ENCODE peak calls at places on chromosomes 3 and 15, in seven cellular contexts. E, P, T, Z, R, G and S are unnamed samples.

GRCh38 chr3:57060089-57060829 is at the start of gene SPATA12:
- DNase-seq in T (peak), P (peak), E (peak), G (peak), R (peak), Z (peak), S (peak)

GRCh38 chr3:111808439-111808838 is 50.6 kb upstream of the PHLDB2 start:
- DNase-seq in G (no peak), Z (peak), E (no peak), P (no peak), T (no peak), R (no peak), S (no peak)

GRCh38 chr15:36330598-36330997 is 248.8 kb upstream of the CDIN1 start:
- DNase-seq in T (no peak), E (no peak), P (no peak), G (no peak), Z (no peak), R (no peak), S (no peak)

GRCh38 chr3:164018500-164018899 is 1059.8 kb downstream of the SI start:
- DNase-seq in Z (no peak), E (no peak), R (no peak), T (no peak), G (no peak), P (no peak), S (no peak)

GRCh38 chr15:73887481-73887880 is 14.1 kb downstream of the TBC1D21 start:
- DNase-seq in T (peak), P (no peak), E (no peak), R (no peak), Z (no peak), G (no peak), S (no peak)

GRCh38 chr3:78978037-78978436 is 789.8 kb downstream of the ROBO1 start:
- DNase-seq in G (no peak), R (no peak), P (no peak), Z (peak), T (no peak), E (no peak), S (no peak)

GRCh38 chr15:98131924-98132323 is 171.4 kb downstream of the ARRDC4 start:
- DNase-seq in P (no peak), Z (no peak), G (no peak), R (no peak), E (no peak), T (no peak), S (no peak)

GRCh38 chr3:152291238-152291637 is 22.5 kb downstream of the MBNL1 start:
- DNase-seq in R (no peak), Z (no peak), E (no peak), G (no peak), T (no peak), P (no peak), S (no peak)

GRCh38 chr15:74727727-74728126 is 2.4 kb upstream of the CYP1A1 start:
- DNase-seq in T (no peak), R (no peak), E (peak), Z (no peak), G (no peak), P (no peak), S (no peak)

GRCh38 chr3:4493931-4494806 is 1.0 kb downstream of the ITPR1 start:
- DNase-seq in G (no peak), Z (peak), P (no peak), E (peak), T (no peak), R (peak), S (no peak)

GRCh38 chr3:46613313-46614005 is 1.1 kb downstream of the FAM240A start:
- DNase-seq in R (no peak), T (no peak), P (no peak), Z (no peak), G (no peak), E (no peak), S (no peak)

GRCh38 chr15:84819291-84819768 is 2.2 kb downstream of the ALPK3 start:
- DNase-seq in E (peak), P (no peak), G (peak), T (no peak), R (peak), Z (no peak), S (no peak)

GRCh38 chr15:58066042-58066867 is 744 bp upstream of the ALDH1A2 start:
- DNase-seq in R (peak), E (peak), P (peak), Z (peak), G (peak), T (peak), S (peak)

GRCh38 chr3:354433-354832 is 157.9 kb downstream of the CHL1 start:
- DNase-seq in T (no peak), P (no peak), R (peak), E (no peak), G (no peak), Z (peak), S (no peak)

GRCh38 chr3:44712455-44713075 is at the start of gene ZNF502:
- DNase-seq in T (peak), P (peak), E (peak), Z (peak), G (peak), R (peak), S (peak)

GRCh38 chr3:2098398-2099027 is at the start of gene CNTN4:
- DNase-seq in E (peak), G (peak), R (no peak), P (peak), T (peak), Z (no peak), S (peak)

GRCh38 chr15:48340111-48340510 is 8.9 kb downstream of the DUT start:
- DNase-seq in E (no peak), Z (no peak), T (no peak), G (no peak), R (no peak), P (no peak), S (no peak)

GRCh38 chr15:48337626-48338025 is 6.4 kb downstream of the DUT start:
- DNase-seq in E (no peak), Z (no peak), T (no peak), P (no peak), G (no peak), R (no peak), S (no peak)

GRCh38 chr15:48333553-48333952 is 2.3 kb downstream of the DUT start:
- DNase-seq in E (no peak), Z (no peak), R (peak), T (no peak), P (no peak), G (no peak), S (no peak)

GRCh38 chr15:48334260-48334659 is 3.0 kb downstream of the DUT start:
- DNase-seq in Z (no peak), T (no peak), P (no peak), E (no peak), R (peak), G (no peak), S (no peak)

GRCh38 chr15:48336940-48337339 is 5.7 kb downstream of the DUT start:
- DNase-seq in T (no peak), Z (peak), R (peak), P (no peak), E (no peak), G (no peak), S (no peak)
- H3K4me3 ChIP-seq in T (no peak), Z (no peak), R (no peak), P (no peak), E (no peak), G (no peak), S (no peak)

GRCh38 chr3:30505866-30506517 is 100.4 kb upstream of the TGFBR2 start:
- DNase-seq in G (no peak), P (no peak), R (no peak), E (no peak), T (no peak), Z (peak), S (no peak)

GRCh38 chr3:30503431-30503830 is 103.0 kb upstream of the TGFBR2 start:
- DNase-seq in R (no peak), T (no peak), G (no peak), Z (no peak), E (no peak), P (no peak), S (no peak)

GRCh38 chr3:30502051-30502741 is 104.2 kb upstream of the TGFBR2 start:
- DNase-seq in G (no peak), P (no peak), T (no peak), E (no peak), R (no peak), Z (no peak), S (no peak)

GRCh38 chr3:30502742-30503073 is 103.7 kb upstream of the TGFBR2 start:
- DNase-seq in Z (peak), P (no peak), E (no peak), R (no peak), T (no peak), G (no peak), S (no peak)

DNA sequence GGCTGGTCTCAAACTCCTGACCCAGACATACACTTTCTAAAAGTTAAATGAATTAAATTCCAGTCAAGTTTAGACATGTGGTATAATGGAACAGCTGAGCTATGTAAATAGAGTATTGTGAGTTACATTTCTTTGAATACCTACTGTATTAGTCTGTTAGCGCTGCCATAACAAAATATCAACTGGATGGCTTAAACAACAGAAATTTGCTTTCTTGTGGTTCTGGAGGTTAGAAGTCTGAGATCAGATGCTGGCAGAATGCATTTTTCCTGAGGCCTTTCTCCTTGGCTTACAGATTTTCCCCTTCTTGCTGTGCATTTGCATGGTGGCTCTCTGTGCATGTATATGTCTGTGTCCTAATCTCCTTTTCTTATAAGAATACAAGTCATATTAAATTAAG is 101.5 kb upstream of the TGFBR2 start:
- DNase-seq in P (no peak), E (no peak), T (no peak), G (no peak), Z (peak), R (no peak), S (no peak)
- H3K27ac ChIP-seq in P (no peak), E (no peak), T (no peak), G (no peak), Z (no peak), R (no peak), S (no peak)

DNA sequence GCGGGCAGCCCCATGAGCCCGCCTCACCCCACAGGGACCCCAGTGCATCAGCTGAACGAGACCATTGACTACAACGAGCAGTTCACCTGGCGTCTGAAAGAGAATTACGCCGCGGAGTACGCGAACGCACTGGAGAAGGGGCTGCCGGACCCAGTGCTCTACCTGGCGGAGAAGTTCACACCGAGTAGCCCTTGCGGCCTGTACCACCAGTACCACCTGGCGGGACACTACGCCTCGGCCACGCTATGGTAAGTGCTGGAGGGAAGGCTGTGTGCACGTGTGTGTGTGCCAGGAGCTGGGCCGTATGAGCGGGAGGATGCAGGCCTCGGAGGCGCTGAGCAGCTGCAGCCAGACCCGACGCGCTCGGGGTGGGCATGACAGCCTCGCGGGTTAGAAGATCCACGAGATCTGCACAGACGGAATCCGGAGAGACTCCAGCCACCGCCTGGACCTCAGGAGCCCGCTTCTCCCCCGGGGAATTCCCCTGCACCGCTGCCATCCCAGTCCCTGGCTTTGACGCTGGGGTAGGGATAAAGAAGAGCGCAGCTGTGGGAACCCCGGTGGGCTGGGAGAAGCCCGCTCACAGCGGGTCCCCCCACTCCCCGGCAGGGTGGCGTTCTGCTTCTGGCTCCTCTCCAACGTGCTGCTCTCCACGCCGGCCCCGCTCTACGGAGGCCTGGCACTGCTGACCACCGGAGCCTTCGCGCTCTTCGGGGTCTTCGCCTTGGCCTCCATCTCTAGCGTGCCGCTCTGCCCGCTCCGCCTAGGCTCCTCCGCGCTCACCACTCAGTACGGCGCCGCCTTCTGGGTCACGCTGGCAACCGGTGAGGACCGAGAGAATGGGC is 2.6 kb downstream of the DUOXA2 start:
- DNase-seq in Z (no peak), R (no peak), E (no peak), P (no peak), T (peak), G (no peak), S (no peak)
- H3K4me3 ChIP-seq in Z (no peak), R (no peak), E (no peak), P (peak), T (peak), G (no peak), S (no peak)

DNA sequence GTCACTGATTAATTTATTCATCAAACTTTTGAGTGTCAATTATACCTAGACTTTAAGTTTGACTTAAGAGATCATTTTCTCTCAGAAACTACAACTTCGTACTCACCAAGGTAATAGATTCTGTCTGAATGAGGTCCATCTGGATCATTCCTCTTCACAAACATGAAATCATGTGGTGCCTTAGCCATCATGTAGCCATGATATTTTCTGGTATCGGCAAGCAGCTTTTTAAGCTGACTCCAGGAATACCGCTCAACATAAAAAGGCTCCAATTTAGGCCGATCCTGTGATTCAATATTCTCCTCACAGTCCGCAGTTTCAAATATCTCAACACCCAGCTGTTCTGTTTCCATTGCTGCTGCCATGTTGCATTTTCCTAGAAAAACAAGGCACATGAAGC is 5.3 kb downstream of the DPP8 start:
- DNase-seq in T (no peak), P (no peak), Z (no peak), G (no peak), E (no peak), R (peak), S (no peak)
- H3K27ac ChIP-seq in T (peak), P (peak), Z (no peak), G (no peak), E (peak), R (peak), S (peak)

GRCh38 chr3:32126305-32127015 is 20.0 kb downstream of the GPD1L start:
- DNase-seq in R (no peak), T (no peak), E (peak), Z (no peak), P (no peak), G (no peak), S (no peak)

GRCh38 chr3:32132121-32132520 is 25.7 kb downstream of the GPD1L start:
- DNase-seq in E (no peak), P (no peak), G (no peak), T (no peak), R (no peak), Z (no peak), S (no peak)

GRCh38 chr3:32127219-32127826 is 20.9 kb downstream of the GPD1L start:
- DNase-seq in G (no peak), E (no peak), Z (no peak), T (no peak), R (no peak), P (no peak), S (no peak)

GRCh38 chr3:32132706-32133105 is 26.3 kb downstream of the GPD1L start:
- DNase-seq in E (no peak), P (no peak), T (no peak), G (no peak), Z (no peak), R (no peak), S (no peak)

DNA sequence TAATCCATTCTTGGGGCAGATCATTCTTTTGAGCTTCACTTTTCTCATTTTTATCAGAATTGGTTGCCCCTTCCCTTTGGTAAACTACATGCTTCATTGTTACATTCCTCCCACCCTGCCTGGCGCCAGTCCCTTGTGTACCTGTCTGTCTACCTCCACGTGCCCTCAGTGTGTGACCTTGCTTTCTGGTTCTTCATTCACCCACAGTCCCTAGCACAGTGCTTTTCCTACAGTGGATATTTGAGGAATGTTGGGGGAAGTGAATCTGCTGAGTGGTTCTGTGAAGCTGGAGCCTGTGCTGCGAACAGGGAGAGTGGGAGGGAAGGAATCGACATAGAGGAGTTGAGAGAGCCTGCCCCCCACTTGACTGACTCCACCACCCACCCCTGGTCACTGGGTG is 23.4 kb downstream of the GPD1L start:
- DNase-seq in E (no peak), P (no peak), R (no peak), Z (no peak), T (no peak), G (no peak), S (no peak)
- H3K4me3 ChIP-seq in E (no peak), P (no peak), R (no peak), Z (no peak), T (no peak), G (no peak), S (no peak)

DNA sequence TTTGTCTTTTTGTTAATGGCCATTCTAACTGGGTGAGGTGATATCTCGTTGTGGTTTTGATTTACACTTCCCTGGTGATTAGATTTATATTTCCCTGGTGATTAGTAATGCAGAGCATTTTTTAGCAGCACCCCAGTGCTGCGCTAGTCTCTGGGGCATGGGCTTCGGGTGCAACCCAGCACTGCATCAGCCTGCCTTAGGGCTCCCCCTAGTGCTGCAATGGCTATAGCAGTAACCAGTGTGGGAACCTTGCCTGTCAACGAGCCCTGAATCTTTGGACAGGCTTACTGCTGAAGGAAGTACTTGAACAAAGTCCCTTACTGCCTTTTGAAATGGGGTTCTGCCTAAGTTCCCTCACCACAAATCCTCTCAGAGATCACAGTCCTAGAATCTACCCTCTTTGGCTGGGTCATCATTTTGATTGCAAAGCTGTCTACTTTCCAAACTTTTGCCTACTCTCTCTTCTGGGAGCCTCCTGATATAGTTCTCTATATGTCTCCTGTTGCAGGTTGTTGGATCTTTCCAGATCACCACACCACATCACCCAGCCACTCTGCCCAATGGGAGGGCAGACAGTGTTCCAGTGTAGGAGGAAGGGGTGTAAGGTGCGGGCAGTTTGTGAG is 79.2 kb upstream of the CCNL1 start:
- DNase-seq in R (peak), G (peak), P (no peak), Z (peak), E (peak), T (peak), S (peak)
- H3K27ac ChIP-seq in R (no peak), G (no peak), P (no peak), Z (no peak), E (no peak), T (no peak), S (no peak)

GRCh38 chr3:127074900-127075360 is 92.0 kb downstream of the PLXNA1 start:
- DNase-seq in E (no peak), Z (peak), G (no peak), R (no peak), P (no peak), T (peak), S (peak)
- H3K4me3 ChIP-seq in E (no peak), Z (no peak), G (no peak), R (no peak), P (no peak), T (no peak), S (no peak)

GRCh38 chr3:71008350-71008923 is 575.1 kb downstream of the FOXP1 start:
- DNase-seq in Z (no peak), E (no peak), G (no peak), R (no peak), T (no peak), P (no peak), S (no peak)

GRCh38 chr3:71011565-71012287 is 571.8 kb downstream of the FOXP1 start:
- DNase-seq in R (no peak), G (no peak), T (no peak), E (no peak), Z (peak), P (no peak), S (no peak)

GRCh38 chr3:71006810-71007785 is 576.4 kb downstream of the FOXP1 start:
- DNase-seq in T (no peak), Z (no peak), P (no peak), G (no peak), R (peak), E (no peak), S (no peak)

GRCh38 chr3:71012971-71013370 is 570.6 kb downstream of the FOXP1 start:
- DNase-seq in E (no peak), P (no peak), Z (no peak), R (no peak), G (no peak), T (no peak), S (no peak)

DNA sequence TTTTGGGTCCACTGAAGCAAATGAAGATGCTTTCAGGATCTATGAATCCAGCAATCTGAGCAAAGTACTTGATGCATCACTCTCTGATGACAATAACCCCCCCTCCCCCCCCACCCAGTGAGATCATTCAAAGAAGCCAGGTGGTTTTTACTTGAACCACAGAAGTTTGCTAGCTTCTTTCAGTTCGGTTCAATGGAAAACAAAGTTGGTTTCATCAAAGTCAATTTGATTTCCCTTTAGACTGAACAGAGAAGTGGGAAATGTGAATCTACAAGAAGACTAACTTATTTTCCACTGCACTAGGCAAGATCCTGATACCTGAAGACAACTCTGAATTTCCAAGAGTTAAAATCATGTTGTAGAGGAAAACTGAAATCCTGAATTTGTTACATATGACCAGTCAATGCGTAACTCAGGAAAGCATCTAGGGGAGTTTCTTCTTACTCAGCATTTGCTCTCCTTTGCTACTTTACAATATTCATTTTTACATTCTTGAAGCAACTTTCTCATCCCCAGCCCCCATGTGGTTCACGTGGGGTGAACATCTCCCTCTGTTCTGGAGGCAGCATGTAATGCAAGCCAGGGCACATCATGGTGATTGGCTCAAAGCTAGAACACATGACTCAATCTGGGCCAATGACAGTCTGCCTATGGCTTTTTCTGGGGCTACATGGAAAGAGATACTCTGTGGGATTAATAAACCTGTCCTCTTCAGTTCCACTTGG is 572.6 kb downstream of the FOXP1 start:
- DNase-seq in T (no peak), E (no peak), G (no peak), P (no peak), Z (peak), R (no peak), S (no peak)
- H3K27ac ChIP-seq in T (no peak), E (no peak), G (peak), P (no peak), Z (no peak), R (no peak), S (no peak)